ENCODE peak calls at places on chromosomes 16 and 17, in five cellular contexts. Y is transverse colon; K is caudate nucleus; Z is ELR; S is effector CD4-positive, alpha-beta T cell. F is an unnamed sample.
A peak's percentile ranks its signal among the peaks of the same experiment; 100 is the strongest.

GRCh38 chr17:35973333-35974260 is 7.7 kb downstream of the CCL16 start:
- DNase-seq in Y (no peak), K (no peak), S (no peak), Z (peak; percentile 31), F (no peak)

GRCh38 chr16:64983983-64984382 is 137.9 kb downstream of the CDH11 start:
- DNase-seq in Y (no peak), S (no peak), Z (peak; percentile 46), K (peak; percentile 50), F (peak; percentile 43)

GRCh38 chr17:5533486-5534315 is 47.3 kb downstream of the MIS12 start:
- DNase-seq in Z (peak; percentile 68), Y (no peak), S (no peak), K (no peak), F (no peak)

GRCh38 chr16:2194852-2195315 is 1.5 kb downstream of the CASKIN1 start:
- DNase-seq in Y (peak; percentile 67), Z (peak; percentile 60), S (peak; percentile 44), K (no peak), F (peak; percentile 68)

GRCh38 chr16:8768701-8769100 is 28.7 kb downstream of the TMEM186 start:
- DNase-seq in Z (no peak), K (no peak), Y (no peak), S (no peak), F (no peak)

GRCh38 chr16:69845181-69845580 is 83.0 kb downstream of the WWP2 start:
- DNase-seq in Z (peak; percentile 35), Y (no peak), S (no peak), K (no peak), F (no peak)

GRCh38 chr17:45852535-45853297 is 8.0 kb downstream of the SPPL2C start:
- DNase-seq in Y (peak; percentile 57), Z (peak; percentile 75), K (peak; percentile 37), S (peak; percentile 54), F (peak; percentile 63)

GRCh38 chr17:49975531-49975930 is 6.5 kb downstream of the DLX4 start:
- DNase-seq in Z (no peak), S (no peak), K (no peak), Y (no peak), F (no peak)

GRCh38 chr17:42281571-42282096 is 5.4 kb upstream of the STAT5B start:
- DNase-seq in Z (no peak), Y (no peak), S (no peak), K (no peak), F (no peak)

GRCh38 chr16:67462279-67462655 is 18.7 kb downstream of the ATP6V0D1 start:
- DNase-seq in K (no peak), S (no peak), Z (peak; percentile 29), Y (no peak), F (no peak)

GRCh38 chr17:64420143-64420670 is 28.7 kb upstream of the MILR1 start:
- DNase-seq in K (no peak), Z (peak; percentile 88), S (peak; percentile 33), Y (no peak), F (peak; percentile 87)

GRCh38 chr17:67293251-67294203 is 48.5 kb upstream of the HELZ start:
- DNase-seq in K (peak; percentile 4), S (peak; percentile 49), Y (peak; percentile 74), Z (peak; percentile 49), F (peak; percentile 83)

GRCh38 chr16:813204-813915 is 12.8 kb upstream of the GNG13 start:
- DNase-seq in K (peak; percentile 44), S (peak; percentile 26), Z (peak; percentile 49), Y (peak; percentile 37), F (peak; percentile 44)

GRCh38 chr16:70696952-70697600 is 11.2 kb upstream of the MTSS2 start:
- DNase-seq in K (no peak), Y (peak; percentile 30), Z (peak; percentile 89), S (no peak), F (no peak)

F was measured in OCI-LY7.